ENCODE peak calls at places on chromosomes 6 and 20, in nine cellular contexts. H, C, M, L, W, P, T, Y and K are unnamed samples.

GRCh38 chr6:137787016-137787415 is 80.0 kb upstream of the TNFAIP3 start:
- DNase-seq in H (no peak), C (peak), M (no peak), L (no peak), W (no peak), P (no peak), T (no peak), Y (no peak), K (no peak)

GRCh38 chr6:56091159-56091869 is 156.1 kb downstream of the COL21A1 start:
- DNase-seq in H (peak), C (peak), M (peak), L (peak), W (no peak), P (no peak), T (no peak), Y (no peak), K (no peak)

GRCh38 chr6:137236581-137237355 is 17.6 kb upstream of the IFNGR1 start:
- DNase-seq in H (no peak), C (no peak), M (no peak), L (peak), W (no peak), P (no peak), T (no peak), Y (no peak), K (no peak)

GRCh38 chr6:159935065-159935464 is 33.8 kb upstream of the IGF2R start:
- DNase-seq in H (no peak), C (peak), M (no peak), L (peak), W (no peak), P (no peak), T (no peak), Y (no peak), K (no peak)

GRCh38 chr20:58982406-58983114 is 1.5 kb downstream of the NELFCD start:
- DNase-seq in H (no peak), C (peak), M (peak), L (no peak), W (no peak), P (no peak), T (no peak), Y (no peak), K (no peak)

GRCh38 chr6:31386977-31387376 is 16.4 kb upstream of the MICA start:
- DNase-seq in H (no peak), C (no peak), M (no peak), L (no peak), W (peak), P (no peak), T (no peak), Y (no peak), K (peak)

GRCh38 chr6:32163559-32164258 is 686 bp upstream of the EGFL8 start:
- DNase-seq in H (no peak), C (no peak), M (no peak), L (no peak), W (peak), P (no peak), T (no peak), Y (no peak), K (no peak)

GRCh38 chr6:71965404-71965803 is 79.1 kb downstream of the RIMS1 start:
- DNase-seq in H (no peak), C (peak), M (no peak), L (no peak), W (no peak), P (no peak), T (peak), Y (no peak), K (peak)

GRCh38 chr6:22320750-22321149 is 23.9 kb upstream of the PRL start:
- DNase-seq in H (peak), C (peak), M (peak), L (peak), W (no peak), P (no peak), T (no peak), Y (no peak), K (no peak)

GRCh38 chr6:39059496-39060310 is 11.1 kb downstream of the GLP1R start:
- DNase-seq in H (no peak), C (peak), M (no peak), L (no peak), W (no peak), P (no peak), T (no peak), Y (peak), K (no peak)

GRCh38 chr20:1330075-1330830 is 1.3 kb upstream of the SDCBP2 start:
- DNase-seq in H (no peak), C (peak), M (peak), L (peak), W (no peak), P (no peak), T (peak), Y (peak), K (no peak)

GRCh38 chr6:85126448-85127178 is 323.3 kb upstream of the NT5E start:
- DNase-seq in H (peak), C (peak), M (peak), L (peak), W (peak), P (peak), T (peak), Y (peak), K (peak)
- TF ChIP-seq EZH2phosphoT487 in H (no peak), C (no peak), M (no peak), L (no peak), W (no peak), P (no peak), T (no peak), Y (no peak), K (no peak)

DNA sequence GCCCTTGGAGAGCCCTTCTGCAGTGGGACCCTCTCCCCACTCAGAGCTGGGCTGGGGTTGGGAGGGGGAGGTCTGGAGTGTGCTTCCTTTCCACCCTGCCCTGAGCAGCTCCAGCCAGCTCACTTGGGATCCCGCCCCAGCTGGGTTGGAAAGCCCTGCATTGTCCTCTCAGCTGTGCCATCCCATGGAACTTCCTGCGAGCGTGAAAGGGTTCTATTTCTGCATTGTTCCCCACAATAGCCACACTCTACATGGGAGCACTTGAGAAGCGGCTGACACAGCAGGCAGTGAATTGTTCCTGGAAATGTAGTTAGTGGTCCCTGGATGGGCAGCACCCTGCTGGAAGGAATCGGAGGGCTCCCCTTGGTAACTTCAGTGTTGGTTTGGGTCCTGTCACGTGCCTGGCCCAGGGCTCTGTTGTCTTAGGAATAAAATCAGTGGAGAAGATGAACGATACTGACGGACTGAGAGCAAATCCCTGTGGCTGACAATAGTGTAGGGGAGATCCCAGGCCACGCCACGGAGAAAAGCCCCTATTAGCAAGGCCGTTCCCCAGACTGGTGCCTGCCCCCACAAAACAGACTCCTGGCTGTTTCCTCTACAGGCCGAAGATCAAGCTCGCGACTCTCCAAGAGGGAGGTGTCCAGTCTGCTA is 18.7 kb downstream of the DNMT3B start:
- DNase-seq in H (no peak), C (no peak), M (no peak), L (no peak), W (peak), P (no peak), T (no peak), Y (no peak), K (peak)
- TF ChIP-seq EZH2phosphoT487 in H (no peak), C (no peak), M (no peak), L (no peak), W (peak), P (no peak), T (no peak), Y (no peak), K (no peak)

GRCh38 chr6:151649835-151650234 is 156.0 kb downstream of the CCDC170 start:
- DNase-seq in H (no peak), C (no peak), M (no peak), L (no peak), W (no peak), P (no peak), T (no peak), Y (no peak), K (no peak)

GRCh38 chr6:151655099-151655498 is 152.4 kb upstream of the ESR1 start:
- DNase-seq in H (no peak), C (no peak), M (no peak), L (no peak), W (no peak), P (no peak), T (no peak), Y (no peak), K (no peak)

GRCh38 chr6:151647871-151648639 is 154.2 kb downstream of the CCDC170 start:
- DNase-seq in H (peak), C (peak), M (peak), L (peak), W (peak), P (no peak), T (peak), Y (no peak), K (peak)

GRCh38 chr6:151652338-151652737 is 155.1 kb upstream of the ESR1 start:
- DNase-seq in H (no peak), C (no peak), M (no peak), L (no peak), W (no peak), P (no peak), T (no peak), Y (no peak), K (no peak)

GRCh38 chr6:151651639-151652038 is 155.8 kb upstream of the ESR1 start:
- DNase-seq in H (no peak), C (no peak), M (no peak), L (no peak), W (no peak), P (no peak), T (no peak), Y (no peak), K (no peak)
- TF ChIP-seq EZH2phosphoT487 in H (no peak), C (no peak), M (no peak), L (no peak), W (no peak), P (no peak), T (no peak), Y (no peak), K (no peak)

GRCh38 chr6:7823552-7823951 is 87.0 kb downstream of the TXNDC5 start:
- DNase-seq in H (no peak), C (no peak), M (no peak), L (no peak), W (no peak), P (no peak), T (no peak), Y (no peak), K (no peak)

GRCh38 chr6:7820288-7820835 is 90.2 kb downstream of the TXNDC5 start:
- DNase-seq in H (no peak), C (no peak), M (no peak), L (no peak), W (no peak), P (no peak), T (no peak), Y (no peak), K (no peak)

GRCh38 chr6:7818480-7819165 is 92.0 kb downstream of the TXNDC5 start:
- DNase-seq in H (no peak), C (no peak), M (no peak), L (no peak), W (no peak), P (no peak), T (no peak), Y (no peak), K (no peak)

GRCh38 chr6:7821426-7821825 is 89.2 kb downstream of the TXNDC5 start:
- DNase-seq in H (no peak), C (peak), M (no peak), L (no peak), W (no peak), P (no peak), T (no peak), Y (no peak), K (no peak)

GRCh38 chr6:7819641-7820040 is 90.9 kb downstream of the TXNDC5 start:
- DNase-seq in H (no peak), C (peak), M (no peak), L (no peak), W (no peak), P (no peak), T (no peak), Y (no peak), K (no peak)
- TF ChIP-seq EZH2phosphoT487 in H (no peak), C (no peak), M (no peak), L (no peak), W (no peak), P (no peak), T (no peak), Y (no peak), K (no peak)

GRCh38 chr6:1619106-1619665 is 9.5 kb downstream of the FOXC1 start:
- DNase-seq in H (no peak), C (no peak), M (no peak), L (no peak), W (no peak), P (no peak), T (no peak), Y (no peak), K (no peak)
- TF ChIP-seq EZH2phosphoT487 in H (no peak), C (no peak), M (peak), L (no peak), W (peak), P (no peak), T (no peak), Y (no peak), K (no peak)

GRCh38 chr20:37204056-37204455 is 24.7 kb upstream of the MROH8 start:
- DNase-seq in H (no peak), C (no peak), M (no peak), L (no peak), W (no peak), P (no peak), T (no peak), Y (no peak), K (no peak)
- TF ChIP-seq EZH2phosphoT487 in H (no peak), C (no peak), M (no peak), L (no peak), W (no peak), P (no peak), T (no peak), Y (no peak), K (no peak)

GRCh38 chr6:169101981-169102380 is 151.7 kb downstream of the THBS2 start:
- DNase-seq in H (no peak), C (peak), M (no peak), L (peak), W (no peak), P (no peak), T (no peak), Y (no peak), K (no peak)
- TF ChIP-seq EZH2phosphoT487 in H (no peak), C (no peak), M (no peak), L (no peak), W (no peak), P (no peak), T (no peak), Y (no peak), K (no peak)

GRCh38 chr6:148998704-148999103 is 251.9 kb downstream of the UST start:
- DNase-seq in H (no peak), C (peak), M (no peak), L (no peak), W (no peak), P (no peak), T (no peak), Y (no peak), K (no peak)
- TF ChIP-seq EZH2phosphoT487 in H (no peak), C (no peak), M (no peak), L (no peak), W (no peak), P (no peak), T (no peak), Y (no peak), K (no peak)